ENCODE peak calls at places on chromosomes 3 and 15, in nine cellular contexts. R is cardiac septum; T is activated CD4-positive, alpha-beta T cell treated with anti-CD3 and anti-CD28 coated beads, Interleukin-2, amount 50 U/mL, for 48 hours; Z is activated effector memory CD4-positive, alpha-beta T cell treated with Interleukin-2 at 50 U/mL for 16 hours; U is activated T-helper 1 cell treated with anti-CD3 and anti-CD28 coated beads, Interleukin-12 subunit alpha, Interleukin-12 subunit beta, Interleukin-2, Interleukin-4 antibody, amounts not matched to agents 30 ng/mL and 10 ng/mL and 1 ng/mL, durations not matched to agents 14 hours and 24 hours and 36 hours; S is NCI-H187 treated with DMSO at 0.1 percent for 48 hours; N is GM12891; A is M059J; Q is stimulated activated naive B cell treated with anti-CD40 and anti-IgM and Interleukin-4, amounts not matched to agents 10 μg/mL and 1 μg/mL and 100 μg/mL, for 72 hours. M is an unnamed sample.

GRCh38 chr3:127444761-127445160 is 145.8 kb downstream of the TPRA1 start:
- DNase-seq in U (no peak), N (no peak), S (no peak), Z (no peak), R (peak), Q (no peak), T (no peak), A (no peak), M (no peak)

GRCh38 chr15:57727031-57727430 is 20.5 kb downstream of the POLR2M start:
- DNase-seq in T (no peak), Q (no peak), S (no peak), U (no peak), Z (no peak), A (peak), N (no peak), R (no peak), M (no peak)

GRCh38 chr15:45439521-45439931 is 61.2 kb upstream of the GATM start:
- DNase-seq in N (no peak), S (no peak), U (no peak), Z (no peak), T (no peak), R (no peak), Q (no peak), A (no peak), M (no peak)

GRCh38 chr15:48366574-48367312 is 35.5 kb downstream of the DUT start:
- DNase-seq in Q (no peak), S (no peak), T (no peak), A (no peak), U (no peak), R (no peak), Z (no peak), N (no peak), M (no peak)

GRCh38 chr15:31338879-31339557 is 12.4 kb downstream of the KLF13 start:
- DNase-seq in T (peak), R (peak), N (no peak), U (peak), S (no peak), A (peak), Z (no peak), Q (peak), M (peak)

GRCh38 chr3:128623762-128624176 is 26.8 kb downstream of the RPN1 start:
- DNase-seq in A (no peak), T (no peak), Q (no peak), Z (no peak), R (no peak), U (no peak), N (no peak), S (no peak), M (no peak)

GRCh38 chr3:133152821-133153220 is 114.6 kb downstream of the TMEM108 start:
- DNase-seq in R (no peak), A (no peak), U (no peak), Q (no peak), T (no peak), N (no peak), Z (no peak), S (no peak), M (no peak)

GRCh38 chr15:50256188-50257041 is 9.1 kb downstream of the HDC start:
- DNase-seq in N (no peak), S (no peak), U (no peak), T (no peak), Q (no peak), R (no peak), Z (no peak), A (peak), M (no peak)

GRCh38 chr15:45116482-45117326 is 2.6 kb downstream of the DUOXA2 start:
- DNase-seq in T (no peak), A (no peak), N (no peak), Z (no peak), Q (no peak), U (no peak), R (no peak), S (no peak), M (no peak)

GRCh38 chr3:98645039-98645438 is 51.6 kb upstream of the CPOX start:
- DNase-seq in Q (no peak), R (no peak), S (no peak), A (peak), U (no peak), N (no peak), T (no peak), Z (no peak), M (no peak)

GRCh38 chr3:101070260-101071121 is 77.3 kb upstream of the ABI3BP start:
- DNase-seq in N (peak), Q (peak), U (peak), T (peak), R (no peak), S (no peak), Z (peak), A (peak), M (peak)

GRCh38 chr3:9373443-9373842 is 10.6 kb downstream of the THUMPD3 start:
- DNase-seq in Q (no peak), R (no peak), N (no peak), T (no peak), U (no peak), A (no peak), Z (no peak), S (no peak), M (no peak)

GRCh38 chr3:126553284-126553811 is 5.4 kb downstream of the C3orf22 start:
- DNase-seq in N (no peak), U (no peak), Z (no peak), Q (no peak), T (no peak), R (no peak), S (no peak), A (no peak), M (no peak)

GRCh38 chr3:136929984-136930671 is 27.7 kb upstream of the IL20RB start:
- DNase-seq in S (no peak), Z (no peak), Q (no peak), N (no peak), A (no peak), T (no peak), U (no peak), R (peak), M (no peak)

GRCh38 chr3:143358155-143358792 is 238.7 kb downstream of the CHST2 start:
- DNase-seq in N (no peak), S (no peak), A (no peak), Q (no peak), Z (no peak), U (no peak), R (no peak), T (no peak), M (no peak)

GRCh38 chr15:99574502-99574901 is 8.7 kb downstream of the MEF2A start:
- DNase-seq in Q (no peak), S (no peak), U (no peak), T (no peak), A (no peak), Z (no peak), N (no peak), R (no peak), M (no peak)

GRCh38 chr3:12751548-12751947 is 7.5 kb downstream of the TMEM40 start:
- DNase-seq in T (no peak), A (peak), N (no peak), R (no peak), Q (no peak), Z (no peak), S (no peak), U (no peak), M (no peak)

GRCh38 chr3:148648685-148649352 is 48.9 kb upstream of the AGTR1 start:
- DNase-seq in Z (no peak), S (no peak), R (no peak), A (peak), N (no peak), T (no peak), U (no peak), Q (no peak), M (no peak)

GRCh38 chr3:168051579-168052183 is 44.0 kb downstream of the GOLIM4 start:
- DNase-seq in T (no peak), Q (no peak), U (no peak), Z (no peak), N (no peak), R (no peak), S (no peak), A (no peak), M (no peak)